ENCODE peak calls at places on chromosome 15, in ten cellular contexts. Y is transverse colon, W is breast epithelium, A is esophagus muscularis mucosa, Z is stomach, B is GM12892, H is H1, V is HepG2, T is HCT116, N is sigmoid colon. M is an unnamed sample.

GRCh38 chr15:41997845-41998244 is 23.0 kb downstream of the PLA2G4E start:
- DNase-seq in N (no peak), A (no peak), B (no peak), T (no peak), H (no peak), Y (no peak), Z (no peak), W (no peak), V (no peak), M (no peak)

GRCh38 chr15:29822685-29823459 is 604 bp upstream of the TJP1 start:
- DNase-seq in N (peak), Z (peak), Y (peak), W (peak), B (no peak), H (no peak), A (peak), T (peak), V (peak), M (no peak)

GRCh38 chr15:92077353-92078080 is 224.0 kb downstream of the SLCO3A1 start:
- DNase-seq in N (peak), H (peak), W (peak), Z (peak), V (peak), B (peak), T (peak), Y (peak), A (no peak), M (peak)

GRCh38 chr15:36642311-36642710 is 62.9 kb downstream of the CDIN1 start:
- DNase-seq in H (no peak), A (no peak), Y (no peak), Z (no peak), N (no peak), V (no peak), B (no peak), W (no peak), T (no peak), M (no peak)

GRCh38 chr15:87944051-87944450 is 312.5 kb downstream of the NTRK3 start:
- DNase-seq in A (no peak), V (no peak), N (no peak), Z (no peak), W (no peak), B (no peak), H (no peak), T (no peak), Y (no peak), M (no peak)

GRCh38 chr15:34047893-34048775 is 9.1 kb upstream of the AVEN start:
- DNase-seq in B (no peak), A (no peak), T (no peak), N (no peak), H (no peak), W (no peak), V (no peak), Z (no peak), Y (no peak), M (no peak)

GRCh38 chr15:93861413-93861812 is 369.9 kb upstream of the MCTP2 start:
- DNase-seq in H (no peak), T (no peak), N (no peak), W (no peak), A (no peak), Y (no peak), Z (no peak), B (no peak), V (no peak), M (no peak)

GRCh38 chr15:91865903-91866302 is 12.4 kb downstream of the SLCO3A1 start:
- DNase-seq in H (no peak), W (no peak), B (no peak), V (no peak), Z (no peak), A (no peak), N (no peak), T (no peak), Y (no peak), M (no peak)

GRCh38 chr15:74799843-74800558 is 12.6 kb upstream of the LMAN1L start:
- DNase-seq in H (peak), N (peak), A (no peak), Y (peak), V (peak), T (peak), B (peak), Z (peak), W (peak), M (peak)

GRCh38 chr15:97115764-97116075 is 785.2 kb downstream of the NR2F2 start:
- DNase-seq in Y (no peak), Z (no peak), V (no peak), H (no peak), N (no peak), B (no peak), A (no peak), W (no peak), T (no peak), M (no peak)

GRCh38 chr15:81126887-81127286 is 7.2 kb upstream of the CFAP161 start:
- DNase-seq in B (no peak), W (no peak), V (no peak), A (no peak), N (no peak), Z (peak), T (no peak), Y (no peak), H (no peak), M (no peak)

GRCh38 chr15:92848852-92849598 is 51.1 kb upstream of the CHD2 start:
- DNase-seq in Z (no peak), Y (no peak), B (peak), W (no peak), A (no peak), V (no peak), N (no peak), T (no peak), H (no peak), M (no peak)

GRCh38 chr15:100041380-100041779 is 300.4 kb downstream of the ADAMTS17 start:
- DNase-seq in W (no peak), B (no peak), N (no peak), T (no peak), Y (no peak), V (no peak), H (no peak), A (no peak), Z (no peak), M (no peak)

DNA sequence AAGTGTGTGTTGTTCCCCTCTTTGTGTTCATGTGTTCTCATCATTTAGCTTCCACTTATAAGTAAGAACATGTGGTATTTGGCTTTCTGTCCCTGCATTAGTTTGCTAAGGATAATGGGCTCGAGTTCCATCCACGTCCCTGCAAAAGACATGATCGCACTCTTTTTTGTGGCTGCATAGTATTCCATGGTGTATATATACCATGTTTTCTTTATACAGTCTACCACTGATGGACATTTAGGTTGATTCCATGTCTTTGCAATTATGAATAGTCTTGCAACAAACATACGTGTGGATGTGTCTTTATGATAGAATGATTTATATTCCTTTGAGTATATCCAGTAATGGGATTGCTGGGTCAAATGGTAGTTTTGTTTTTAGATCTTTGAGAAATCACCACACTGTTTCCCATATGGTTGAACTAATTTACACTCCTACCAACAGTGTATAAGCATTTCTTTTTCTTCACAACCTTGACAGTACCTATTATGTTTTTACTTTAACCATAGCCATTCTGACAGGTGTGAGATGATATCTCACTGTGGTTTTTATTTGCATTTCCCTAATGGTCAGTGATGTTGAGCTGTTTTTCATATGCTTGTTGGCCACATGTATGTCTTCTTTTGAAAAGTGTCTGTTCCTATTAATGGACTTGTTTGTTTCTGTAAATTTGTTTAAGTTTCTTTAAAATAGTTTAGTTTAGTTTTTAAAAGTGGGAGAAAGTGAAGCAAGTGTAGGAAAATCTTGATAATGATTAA is 21.9 kb upstream of the SLC30A4 start:
- DNase-seq in T (no peak), Z (no peak), V (no peak), H (no peak), B (no peak), Y (no peak), A (no peak), W (no peak), N (no peak), M (no peak)
- TF ChIP-seq POLR2AphosphoS5 in T (no peak), Z (no peak), V (no peak), H (no peak), B (no peak), Y (no peak), A (no peak), W (no peak), N (no peak), M (no peak)

GRCh38 chr15:55197362-55197705 is 593 bp upstream of the RSL24D1 start:
- DNase-seq in Z (no peak), T (no peak), B (no peak), A (no peak), H (no peak), Y (no peak), W (no peak), N (no peak), V (no peak), M (no peak)

GRCh38 chr15:55196011-55196410 is 730 bp downstream of the RSL24D1 start:
- DNase-seq in Y (no peak), V (no peak), H (no peak), T (no peak), Z (no peak), A (no peak), B (no peak), N (no peak), W (no peak), M (no peak)

GRCh38 chr15:55198706-55199105 is 2.0 kb upstream of the RSL24D1 start:
- DNase-seq in A (no peak), V (no peak), B (no peak), H (no peak), Z (no peak), W (no peak), N (no peak), Y (no peak), T (no peak), M (no peak)

GRCh38 chr15:55197719-55198118 is 978 bp upstream of the RSL24D1 start:
- DNase-seq in A (no peak), Z (no peak), B (no peak), W (no peak), T (no peak), V (no peak), N (no peak), Y (no peak), H (no peak), M (no peak)

DNA sequence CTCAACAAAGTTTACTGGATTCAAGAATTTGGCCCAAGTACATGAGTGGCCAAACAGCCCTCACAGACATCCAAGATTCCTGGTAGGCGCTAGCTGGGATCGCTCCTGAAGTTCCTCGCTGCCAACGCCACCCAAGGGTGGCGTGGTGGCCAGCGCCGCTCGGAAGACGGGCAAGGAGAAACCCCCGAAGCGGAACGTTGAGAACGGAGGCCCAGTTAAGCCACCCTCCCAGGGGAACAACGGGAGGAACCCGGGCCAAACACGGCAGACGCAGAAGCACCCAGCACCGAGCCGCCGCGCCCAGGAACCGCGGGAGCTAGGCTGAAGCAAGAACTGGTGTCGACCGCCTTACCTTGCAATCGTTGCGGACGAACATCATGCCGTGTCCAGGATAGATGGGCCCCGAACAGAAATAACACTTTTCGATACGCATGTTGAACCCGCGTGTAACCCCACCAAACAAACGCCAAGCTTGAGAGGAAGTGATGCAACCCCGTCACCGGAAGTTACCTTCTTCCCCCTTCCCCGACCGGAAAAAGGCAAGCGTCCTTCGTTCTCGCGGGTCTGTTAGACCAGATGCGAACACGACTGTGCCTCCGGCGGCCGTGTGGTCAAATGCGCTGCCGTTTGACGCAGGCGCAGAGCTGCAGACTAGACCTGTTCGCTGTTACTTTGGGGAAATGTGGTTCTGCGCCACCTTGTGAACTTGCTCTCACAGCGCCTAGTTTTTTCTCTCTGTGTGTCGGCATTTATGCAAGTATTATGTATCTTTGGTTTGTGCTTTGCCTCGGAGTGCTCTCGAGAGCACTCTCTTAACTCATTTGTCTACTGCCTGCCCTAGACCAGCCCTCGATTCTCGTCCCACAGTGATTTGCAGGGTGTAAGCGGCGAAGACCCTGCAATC is at the start of gene RSL24D1:
- DNase-seq in A (peak), N (peak), Z (peak), Y (peak), W (peak), B (peak), T (peak), V (peak), H (peak), M (peak)
- TF ChIP-seq POLR2A in A (no peak), N (peak), Z (peak), Y (peak), W (peak), B (peak), T (peak), V (peak), H (peak), M (peak)

DNA sequence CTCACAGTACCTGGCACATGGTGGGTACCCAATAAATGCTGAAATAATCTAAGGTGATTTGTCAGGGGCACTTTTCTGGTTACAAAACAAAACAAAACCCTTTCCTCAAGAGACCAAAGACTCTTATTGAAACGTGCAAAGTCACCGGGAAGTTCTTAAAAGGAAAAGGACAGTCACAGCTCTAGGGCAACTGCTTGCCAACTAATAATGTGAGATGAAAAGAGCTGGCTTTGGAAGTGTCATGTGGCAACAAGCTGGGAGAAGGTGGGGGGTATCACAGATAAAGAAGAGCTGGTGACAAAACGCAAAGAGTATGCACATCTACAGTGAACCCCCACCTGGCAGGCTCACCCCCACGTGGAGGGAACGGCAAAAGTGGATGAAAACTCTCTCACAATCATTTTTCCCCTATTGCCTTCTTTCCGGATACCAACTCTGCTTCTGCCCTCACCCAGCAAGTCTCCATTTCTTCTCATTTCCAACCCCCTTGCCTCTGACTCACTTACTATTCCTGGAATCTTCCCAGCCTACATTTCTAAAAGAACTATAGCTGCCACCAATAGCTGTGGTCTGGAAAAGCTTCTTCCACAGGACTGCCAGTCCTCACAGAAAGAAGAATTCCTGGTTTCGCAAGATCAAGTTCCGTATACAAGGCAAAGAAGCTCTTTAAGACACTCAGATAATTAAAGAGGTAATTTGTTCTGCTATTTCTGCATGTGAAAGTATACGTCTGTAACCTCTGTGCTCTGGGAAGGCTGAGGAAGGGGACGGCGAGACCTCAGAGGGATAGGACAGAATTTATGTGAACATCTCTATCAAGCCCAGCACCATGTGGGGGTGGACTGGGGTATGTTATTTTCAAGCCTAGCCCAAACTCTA is 21.8 kb upstream of the ANPEP start:
- DNase-seq in B (no peak), A (peak), Z (no peak), Y (no peak), N (no peak), H (no peak), V (no peak), T (no peak), W (no peak), M (no peak)
- TF ChIP-seq POLR2AphosphoS5 in B (no peak), A (no peak), Z (peak), Y (no peak), N (no peak), H (no peak), V (no peak), T (no peak), W (peak), M (no peak)

DNA sequence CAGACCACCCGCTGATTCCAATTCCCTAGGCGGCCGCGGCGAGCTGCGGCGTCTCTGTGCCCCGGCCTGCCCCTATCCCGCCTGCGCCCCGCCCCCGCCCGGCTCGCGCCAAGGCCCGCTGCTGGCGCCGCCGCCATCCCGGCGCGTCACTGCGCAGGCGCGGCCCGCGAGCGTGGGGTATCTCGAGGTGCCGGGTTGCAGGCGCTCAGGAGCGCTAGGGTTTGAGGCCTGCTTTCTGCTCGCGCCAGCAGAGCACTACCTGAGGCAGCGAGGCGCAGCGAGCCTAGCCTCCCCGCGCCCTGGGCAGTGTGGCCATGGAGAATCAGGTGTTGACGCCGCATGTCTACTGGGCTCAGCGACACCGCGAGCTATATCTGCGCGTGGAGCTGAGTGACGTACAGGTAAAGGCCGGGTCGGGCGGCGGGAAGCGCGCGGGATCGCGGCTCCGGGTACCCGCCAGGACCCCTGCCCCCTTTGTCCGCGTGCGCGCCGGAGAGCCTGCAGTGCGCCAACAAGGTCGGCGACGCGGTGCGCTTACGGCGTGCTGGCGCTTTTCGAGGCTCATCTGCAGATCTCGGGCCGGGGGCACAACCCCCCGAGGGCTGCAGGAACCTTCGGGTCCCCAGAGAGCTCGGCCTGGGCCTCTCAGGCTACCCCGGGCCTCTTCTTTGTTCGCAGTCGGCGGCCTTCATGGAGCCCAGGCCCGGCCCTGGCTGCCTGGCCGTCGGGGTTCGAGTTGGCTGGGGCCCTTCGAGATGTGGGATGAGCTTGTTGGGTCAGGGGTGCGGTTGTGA is at the start of gene HACD3:
- DNase-seq in N (peak), W (peak), B (peak), T (peak), V (peak), Y (peak), Z (peak), H (peak), A (peak), M (peak)
- TF ChIP-seq POLR2A in N (peak), W (no peak), B (peak), T (peak), V (peak), Y (peak), Z (no peak), H (peak), A (no peak), M (peak)

GRCh38 chr15:32990071-32990470 is 204.4 kb downstream of the FMN1 start:
- DNase-seq in H (no peak), B (no peak), W (no peak), N (no peak), A (no peak), Y (no peak), T (no peak), V (no peak), Z (no peak), M (no peak)

GRCh38 chr15:32993285-32993684 is 201.2 kb downstream of the FMN1 start:
- DNase-seq in N (no peak), V (no peak), Y (no peak), T (no peak), W (no peak), A (no peak), B (no peak), Z (no peak), H (no peak), M (no peak)

GRCh38 chr15:32987067-32987466 is 207.4 kb downstream of the FMN1 start:
- DNase-seq in V (no peak), W (no peak), B (no peak), H (no peak), Z (no peak), T (no peak), N (no peak), A (no peak), Y (no peak), M (no peak)

GRCh38 chr15:32994810-32995424 is 199.6 kb downstream of the FMN1 start:
- DNase-seq in N (no peak), Z (no peak), H (no peak), A (no peak), W (no peak), Y (no peak), V (peak), B (no peak), T (peak), M (no peak)

DNA sequence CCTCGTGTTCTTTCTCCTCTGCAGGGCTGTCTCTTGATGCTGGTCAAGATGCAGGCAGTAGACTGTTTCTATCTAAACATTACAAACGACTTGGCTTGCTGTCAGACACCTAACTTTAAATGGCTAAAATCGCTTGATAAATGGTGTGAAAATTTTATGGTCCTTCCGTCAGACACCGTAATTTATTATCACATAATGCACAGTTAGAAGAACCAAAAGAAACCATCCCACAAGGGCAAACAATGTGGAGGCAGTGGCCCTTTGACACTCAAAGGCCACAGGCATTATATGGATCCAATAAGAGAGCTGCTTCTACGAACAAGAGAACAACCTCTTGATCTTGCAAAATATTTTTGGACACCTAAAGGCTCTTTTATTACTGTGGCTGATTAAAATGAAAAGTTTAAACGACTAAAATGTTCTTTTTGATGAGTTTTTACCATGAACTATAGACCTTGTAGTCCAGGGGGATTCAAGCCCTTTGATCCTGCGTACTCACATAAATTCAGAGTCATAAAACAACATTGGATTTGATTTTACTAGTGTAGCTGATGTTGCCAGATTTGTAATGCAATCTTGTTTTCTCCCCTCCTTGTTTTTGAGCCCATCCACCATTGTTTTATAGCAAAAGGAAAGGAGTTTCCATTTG is 202.8 kb downstream of the FMN1 start:
- DNase-seq in T (no peak), B (no peak), N (no peak), Z (no peak), Y (no peak), H (no peak), A (no peak), V (no peak), W (no peak), M (no peak)
- TF ChIP-seq POLR2AphosphoS5 in T (no peak), B (no peak), N (no peak), Z (no peak), Y (no peak), H (no peak), A (no peak), V (no peak), W (no peak), M (no peak)

GRCh38 chr15:66592505-66593218 is 26.9 kb upstream of the LCTL start:
- DNase-seq in Y (peak), B (no peak), N (no peak), V (no peak), T (no peak), Z (peak), A (no peak), W (no peak), H (no peak), M (no peak)
- TF ChIP-seq POLR2A in Y (no peak), B (no peak), N (no peak), V (no peak), T (no peak), Z (no peak), A (no peak), W (no peak), H (no peak), M (no peak)

M was measured in GM12891.